ENCODE peak calls at places on chromosomes 4 and X, in seven cellular contexts. B is transverse colon; T is GM23248; D is right cardiac atrium; X is effector memory CD4-positive, alpha-beta T cell; R is CD8-positive, alpha-beta memory T cell; V is CD4-positive, CD25-positive, alpha-beta regulatory T cell. Q is an unnamed sample.

GRCh38 chrX:134669378-134670098 is 11.3 kb upstream of the PLAC1 start:
- DNase-seq in B (peak), T (peak), D (no peak), X (no peak), R (no peak), V (no peak), Q (peak)

GRCh38 chrX:24097741-24098140 is 43.0 kb downstream of the EIF2S3 start:
- DNase-seq in B (no peak), T (peak), D (no peak), X (no peak), R (no peak), V (no peak), Q (no peak)

GRCh38 chrX:1389181-1389992 is 2.5 kb downstream of the SLC25A6 start:
- DNase-seq in B (no peak), T (no peak), D (peak), X (no peak), R (no peak), V (no peak), Q (no peak)

GRCh38 chr4:129355529-129355928 is 259.6 kb downstream of the C4orf33 start:
- DNase-seq in B (no peak), T (peak), D (no peak), X (no peak), R (no peak), V (no peak), Q (no peak)

GRCh38 chr4:106369456-106370060 is 980 bp upstream of the GIMD1 start:
- DNase-seq in B (no peak), T (peak), D (no peak), X (no peak), R (no peak), V (peak), Q (no peak)

GRCh38 chr4:141003193-141003592 is 130.1 kb downstream of the RNF150 start:
- DNase-seq in B (no peak), T (no peak), D (no peak), X (no peak), R (no peak), V (no peak), Q (no peak)

GRCh38 chrX:134572816-134573682 is 85.2 kb downstream of the PLAC1 start:
- DNase-seq in B (no peak), T (no peak), D (no peak), X (no peak), R (no peak), V (no peak), Q (no peak)

GRCh38 chr4:108846568-108846967 is 83.7 kb upstream of the ETNPPL start:
- DNase-seq in B (no peak), T (peak), D (no peak), X (no peak), R (no peak), V (no peak), Q (no peak)

GRCh38 chr4:39908284-39908683 is 69.4 kb downstream of the PDS5A start:
- DNase-seq in B (no peak), T (peak), D (no peak), X (no peak), R (no peak), V (no peak), Q (no peak)

GRCh38 chrX:137549846-137550534 is 15.9 kb upstream of the ZIC3 start:
- DNase-seq in B (no peak), T (no peak), D (no peak), X (no peak), R (no peak), V (no peak), Q (no peak)

GRCh38 chr4:84597450-84597849 is 14.5 kb downstream of the CDS1 start:
- DNase-seq in B (no peak), T (no peak), D (no peak), X (no peak), R (no peak), V (no peak), Q (no peak)

GRCh38 chr4:187294861-187295260 is 571.2 kb upstream of the FAT1 start:
- DNase-seq in B (peak), T (no peak), D (no peak), X (no peak), R (no peak), V (no peak), Q (no peak)

GRCh38 chr4:61555789-61556188 is 355.7 kb downstream of the ADGRL3 start:
- DNase-seq in B (peak), T (no peak), D (no peak), X (no peak), R (no peak), V (no peak), Q (peak)

GRCh38 chr4:143380651-143381050 is 44.0 kb downstream of the GAB1 start:
- DNase-seq in B (no peak), T (no peak), D (no peak), X (no peak), R (no peak), V (no peak), Q (no peak)
- H3K27ac ChIP-seq in B (peak), T (no peak), D (peak), X (no peak), R (no peak), V (no peak), Q (peak)

GRCh38 chr4:52963976-52964375 is 101.9 kb downstream of the RASL11B start:
- DNase-seq in B (no peak), T (no peak), D (no peak), X (no peak), R (no peak), V (no peak), Q (no peak)
- H3K27ac ChIP-seq in B (no peak), T (no peak), D (no peak), X (no peak), R (no peak), V (no peak), Q (no peak)

DNA sequence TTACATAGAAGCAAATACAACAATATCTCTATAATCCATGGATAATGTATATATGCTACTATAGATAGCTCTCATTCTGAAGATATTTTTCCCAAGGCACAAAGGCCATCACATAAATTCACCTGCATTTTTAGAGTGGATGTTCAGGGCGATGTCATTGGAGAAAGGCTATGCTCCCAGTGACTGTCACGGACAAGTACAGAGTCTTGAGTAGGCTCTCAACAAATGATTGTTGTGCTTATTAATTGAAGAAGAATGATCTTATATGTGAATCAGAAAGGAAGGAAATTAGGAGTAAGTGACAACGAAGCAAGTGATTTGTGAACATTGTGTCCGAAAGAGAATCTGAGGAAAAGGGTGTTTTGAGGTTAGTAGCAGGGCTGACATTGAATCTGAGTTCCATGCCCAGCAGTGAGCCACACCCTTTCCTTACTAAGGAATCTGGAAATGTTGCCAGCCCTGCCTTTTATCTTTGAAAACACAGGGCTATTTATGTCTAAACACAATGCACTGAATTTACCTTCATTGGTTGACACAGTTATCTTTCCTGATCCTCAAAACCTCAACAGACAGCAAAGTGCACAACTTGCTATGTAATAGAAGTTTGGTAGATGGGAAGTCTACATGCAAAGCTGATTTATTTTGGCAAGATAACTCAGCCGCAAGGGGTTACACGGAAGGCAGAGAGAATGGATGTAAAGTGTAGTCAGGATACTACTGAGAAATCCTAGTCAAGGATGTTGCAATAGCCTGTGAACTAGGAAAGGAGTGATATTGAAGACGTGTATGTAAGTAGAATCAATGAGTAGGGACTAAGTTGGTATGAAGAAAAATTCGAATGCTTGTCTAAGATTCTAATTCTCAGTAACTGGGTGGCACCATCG is 50.4 kb downstream of the SORBS2 start:
- DNase-seq in B (no peak), T (peak), D (no peak), X (no peak), R (no peak), V (no peak), Q (no peak)
- H3K27ac ChIP-seq in B (no peak), T (no peak), D (peak), X (no peak), R (no peak), V (no peak), Q (no peak)

DNA sequence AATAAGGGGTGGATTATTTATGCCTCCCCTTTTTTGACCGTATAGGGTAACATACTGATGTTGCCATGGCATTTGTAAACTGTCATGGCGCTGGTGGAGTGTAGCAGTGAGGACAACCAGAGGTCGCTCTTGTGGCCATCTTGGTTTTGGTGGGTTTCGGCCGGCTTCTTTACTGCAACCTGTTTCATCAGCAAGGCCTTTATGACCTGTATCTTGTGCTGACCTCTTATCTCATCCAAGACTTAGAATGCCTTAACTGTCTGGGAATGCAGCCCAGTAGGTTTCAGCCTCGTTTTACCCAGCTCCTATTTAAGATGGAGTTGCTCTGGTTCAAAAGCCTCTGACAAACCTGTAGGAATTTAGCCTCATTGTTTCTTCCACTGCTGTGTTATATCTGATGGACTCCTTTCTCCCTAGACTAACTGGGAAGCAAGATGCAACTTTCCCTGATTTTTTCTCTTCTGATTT is 71.4 kb downstream of the TMEM131L start:
- DNase-seq in B (no peak), T (no peak), D (no peak), X (no peak), R (no peak), V (no peak), Q (no peak)
- H3K27ac ChIP-seq in B (no peak), T (no peak), D (no peak), X (no peak), R (no peak), V (no peak), Q (no peak)

GRCh38 chr4:1856071-1856919 is at the start of gene LETM1:
- DNase-seq in B (peak), T (peak), D (peak), X (peak), R (peak), V (peak), Q (peak)
- H3K27ac ChIP-seq in B (peak), T (peak), D (peak), X (peak), R (peak), V (peak), Q (peak)

DNA sequence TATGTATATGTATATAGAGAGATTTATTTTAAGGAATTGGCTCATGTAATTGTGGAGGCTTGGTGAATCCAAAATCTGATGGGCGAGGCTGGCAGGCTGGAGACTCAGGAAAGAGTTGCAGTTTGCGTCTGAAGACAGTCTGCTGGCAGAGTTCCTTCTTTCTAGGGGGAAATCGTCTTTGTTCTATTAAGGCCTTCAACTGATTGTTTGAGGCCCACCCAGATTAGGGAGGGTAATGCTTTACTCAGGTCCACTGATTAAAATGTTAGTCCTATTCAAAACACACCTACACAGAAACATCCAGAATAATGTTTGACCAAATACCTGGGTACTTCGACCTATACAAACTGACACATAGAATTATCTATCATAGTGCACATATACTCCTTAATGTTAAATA is 149.5 kb downstream of the NAA11 start:
- DNase-seq in B (no peak), T (no peak), D (no peak), X (no peak), R (no peak), V (no peak), Q (no peak)
- H3K27ac ChIP-seq in B (no peak), T (no peak), D (no peak), X (no peak), R (no peak), V (no peak), Q (no peak)

Q was measured in uterus.